ENCODE peak calls at places on chromosomes 1 and 21, in six cellular contexts. U, X, Z, G, W and N are unnamed samples.

GRCh38 chr1:98914547-98914946 is 90.1 kb downstream of the PLPPR5 start:
- DNase-seq in U (no peak), X (no peak), Z (no peak), G (no peak), W (no peak), N (no peak)

GRCh38 chr1:2625311-2625710 is 7.5 kb downstream of the MMEL1 start:
- DNase-seq in U (no peak), X (no peak), Z (no peak), G (no peak), W (no peak), N (no peak)

GRCh38 chr1:41330588-41331545 is 30.4 kb upstream of the FOXO6 start:
- DNase-seq in U (no peak), X (no peak), Z (no peak), G (no peak), W (no peak), N (no peak)

GRCh38 chr1:178389441-178389840 is 107.3 kb downstream of the CLEC20A start:
- DNase-seq in U (no peak), X (no peak), Z (no peak), G (peak; percentile 35), W (no peak), N (no peak)

GRCh38 chr1:41387667-41388091 is 26.4 kb downstream of the FOXO6 start:
- DNase-seq in U (peak; percentile 90), X (peak; percentile 92), Z (peak; percentile 88), G (peak; percentile 74), W (no peak), N (peak; percentile 90)

GRCh38 chr1:92299477-92300125 is 742 bp downstream of the RPAP2 start:
- DNase-seq in U (no peak), X (no peak), Z (peak; percentile 5), G (no peak), W (no peak), N (no peak)

GRCh38 chr1:203871114-203871875 is 9.9 kb downstream of the SNRPE start:
- DNase-seq in U (peak; percentile 57), X (peak; percentile 60), Z (peak; percentile 81), G (peak; percentile 71), W (no peak), N (no peak)

GRCh38 chr1:113014508-113014907 is 58.5 kb upstream of the LRIG2 start:
- DNase-seq in U (no peak), X (no peak), Z (no peak), G (no peak), W (no peak), N (no peak)

GRCh38 chr1:9112961-9113880 is 15.7 kb downstream of the GPR157 start:
- DNase-seq in U (no peak), X (no peak), Z (peak; percentile 79), G (no peak), W (no peak), N (no peak)

GRCh38 chr1:115898020-115898419 is 57.1 kb upstream of the NHLH2 start:
- DNase-seq in U (no peak), X (no peak), Z (no peak), G (no peak), W (no peak), N (no peak)

GRCh38 chr1:119379117-119379516 is 10.5 kb downstream of the HAO2 start:
- DNase-seq in U (no peak), X (no peak), Z (no peak), G (no peak), W (no peak), N (no peak)

GRCh38 chr21:39630191-39630591 is 17.5 kb downstream of the B3GALT5 start:
- DNase-seq in U (no peak), X (no peak), Z (no peak), G (peak; percentile 80), W (no peak), N (no peak)

GRCh38 chr1:180970333-180971079 is 52.2 kb downstream of the STX6 start:
- DNase-seq in U (no peak), X (no peak), Z (no peak), G (no peak), W (no peak), N (no peak)

GRCh38 chr1:100734716-100735115 is 15.2 kb downstream of the VCAM1 start:
- DNase-seq in U (no peak), X (no peak), Z (no peak), G (peak; percentile 96), W (no peak), N (no peak)

GRCh38 chr1:1291611-1292441 is 11.6 kb downstream of the SCNN1D start:
- DNase-seq in U (peak; percentile 65), X (peak; percentile 86), Z (peak; percentile 83), G (peak; percentile 61), W (no peak), N (peak; percentile 94)

GRCh38 chr1:1293618-1294249 is 13.5 kb downstream of the SCNN1D start:
- DNase-seq in U (no peak), X (no peak), Z (no peak), G (no peak), W (no peak), N (peak; percentile 50)

GRCh38 chr1:1292851-1293250 is 12.6 kb downstream of the SCNN1D start:
- DNase-seq in U (no peak), X (no peak), Z (no peak), G (no peak), W (no peak), N (no peak)

GRCh38 chr1:1293258-1293617 is 13.0 kb downstream of the SCNN1D start:
- DNase-seq in U (no peak), X (no peak), Z (no peak), G (no peak), W (no peak), N (peak; percentile 58)

GRCh38 chr1:1292442-1292779 is 12.2 kb downstream of the SCNN1D start:
- DNase-seq in U (no peak), X (no peak), Z (no peak), G (no peak), W (no peak), N (no peak)
- H3K27ac ChIP-seq in U (no peak overlapping the region), X (no peak overlapping the region), Z (no peak overlapping the region), G (no peak overlapping the region), W (no peak overlapping the region), N (no peak overlapping the region)

GRCh38 chr21:42653492-42654061 is at the start of gene PDE9A:
- DNase-seq in U (peak; percentile 38), X (peak; percentile 52), Z (peak; percentile 88), G (no peak), W (no peak), N (peak; percentile 44)

GRCh38 chr21:42654913-42655796 is 1.7 kb downstream of the PDE9A start:
- DNase-seq in U (no peak), X (peak; percentile 34), Z (no peak), G (no peak), W (no peak), N (no peak)

GRCh38 chr21:42652527-42653491 is 612 bp upstream of the PDE9A start:
- DNase-seq in U (peak; percentile 70), X (peak; percentile 74), Z (peak; percentile 83), G (peak; percentile 27), W (no peak), N (peak; percentile 66)

GRCh38 chr21:42655797-42656770 is 2.7 kb downstream of the PDE9A start:
- DNase-seq in U (no peak), X (peak; percentile 39), Z (peak; percentile 50), G (no peak), W (no peak), N (no peak)

DNA sequence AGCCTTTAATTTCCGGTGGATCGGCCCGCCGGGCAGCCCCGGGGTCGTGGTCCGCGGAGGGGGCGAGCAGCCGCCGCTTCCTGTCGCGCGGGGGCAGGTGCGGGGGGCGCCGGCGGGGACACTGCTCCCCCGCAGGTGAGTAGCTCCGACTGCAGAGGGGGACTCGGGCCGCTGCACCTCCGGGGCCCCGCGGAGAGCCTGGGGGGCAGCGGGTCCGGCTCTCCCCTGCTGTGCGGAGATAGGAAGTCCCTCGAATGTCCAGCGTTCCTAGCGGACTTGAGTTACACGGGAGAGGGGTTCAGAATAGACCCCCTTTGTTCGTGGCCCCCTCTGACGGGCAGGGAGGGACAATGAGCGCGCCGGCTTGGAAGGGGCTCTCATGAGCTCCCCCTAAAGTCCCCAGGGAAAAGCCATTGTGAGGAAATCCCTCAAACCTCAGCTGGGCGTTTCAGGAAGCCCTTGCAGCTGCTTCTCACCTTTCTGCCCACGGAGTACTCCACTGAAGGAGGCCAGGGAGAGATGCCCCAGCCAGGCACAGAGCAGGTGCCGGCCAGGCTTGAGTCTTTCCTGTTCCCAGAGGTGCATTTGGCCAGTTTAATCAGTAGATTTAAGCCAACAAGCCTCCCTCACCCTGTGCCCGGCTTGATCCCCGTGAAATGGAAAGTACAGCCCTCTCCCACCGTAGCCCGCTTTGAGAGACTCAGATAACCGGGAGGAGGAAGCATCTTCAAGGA is 925 bp downstream of the PDE9A start:
- DNase-seq in U (no peak), X (no peak), Z (peak; percentile 73), G (no peak), W (no peak), N (no peak)
- TF ChIP-seq CTCF in U (no peak), X (no peak), Z (peak; percentile 13), G (no peak), W (no peak), N (no peak)

GRCh38 chr1:244422174-244422573 is 29.5 kb downstream of the ADSS2 start:
- DNase-seq in U (no peak), X (no peak), Z (no peak), G (no peak), W (no peak), N (no peak)
- H3K4me3 ChIP-seq in U (no peak overlapping the region), X (no peak overlapping the region), Z (no peak overlapping the region), G (no peak overlapping the region), W (no peak overlapping the region), N (no peak overlapping the region)

DNA sequence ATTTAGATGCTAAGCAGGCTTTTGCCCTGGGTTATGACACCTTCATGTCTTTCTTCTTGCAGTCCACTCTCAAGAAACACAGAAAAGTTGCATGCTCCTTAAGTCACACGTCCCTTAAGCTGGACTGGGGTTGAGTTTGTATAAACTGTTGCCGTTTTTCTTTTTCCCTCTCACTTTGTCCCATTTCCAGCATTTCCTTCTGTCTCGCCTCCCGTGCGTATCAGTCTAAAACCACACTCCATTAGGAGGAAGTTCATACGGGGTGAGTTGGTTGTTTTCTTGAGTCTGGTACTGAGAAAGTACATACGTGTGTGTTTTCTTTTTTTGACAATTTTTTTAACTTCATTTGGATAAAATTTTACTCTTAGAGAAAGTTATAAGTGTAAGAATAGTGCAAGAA is 13.0 kb downstream of the NTPCR start:
- DNase-seq in U (no peak), X (no peak), Z (no peak), G (peak; percentile 42), W (no peak), N (no peak)
- H3K27ac ChIP-seq in U (peak overlapping the region; percentile 37), X (no peak overlapping the region), Z (no peak overlapping the region), G (peak overlapping the region; percentile 23), W (no peak overlapping the region), N (no peak overlapping the region)

GRCh38 chr1:25150998-25151397 is 81.3 kb downstream of the SYF2 start:
- DNase-seq in U (no peak), X (no peak), Z (no peak), G (no peak), W (no peak), N (no peak)

GRCh38 chr1:25146382-25146855 is 85.9 kb downstream of the SYF2 start:
- DNase-seq in U (no peak), X (no peak), Z (no peak), G (no peak), W (no peak), N (no peak)

GRCh38 chr1:25145775-25146381 is 86.4 kb downstream of the SYF2 start:
- DNase-seq in U (no peak), X (no peak), Z (no peak), G (no peak), W (no peak), N (no peak)

GRCh38 chr1:25148673-25149300 is 83.5 kb downstream of the SYF2 start:
- DNase-seq in U (no peak), X (no peak), Z (no peak), G (peak; percentile 6), W (no peak), N (no peak)
- TF ChIP-seq CTCF in U (no peak), X (no peak), Z (no peak), G (no peak), W (no peak), N (no peak)